ENCODE peak calls at places on chromosomes 7 and 10, in eight cellular contexts. I is endothelial cell of umbilical vein, L is IMR-90, U is neuronal stem cell, P is HepG2, J is mesendoderm, N is hepatocyte, T is SK-N-SH. G is an unnamed sample.

GRCh38 chr7:116582806-116583444 is 58.1 kb downstream of the CAV1 start:
- DNase-seq in I (peak; percentile 32), T (no peak), N (no peak), L (peak; percentile 80), P (no peak), U (no peak), J (peak; percentile 94), G (peak; percentile 96)

GRCh38 chr10:77835669-77836086 is 90.9 kb downstream of the DLG5 start:
- DNase-seq in J (no peak), T (no peak), U (no peak), I (no peak), L (no peak), N (no peak), P (no peak), G (no peak)

GRCh38 chr10:53453196-53453595 is 680.6 kb upstream of the MBL2 start:
- DNase-seq in U (no peak), J (peak; percentile 84), N (no peak), I (no peak), L (no peak), T (peak; percentile 10), P (peak; percentile 5), G (no peak)

GRCh38 chr7:41792099-41792498 is 89.2 kb upstream of the INHBA start:
- DNase-seq in U (no peak), J (no peak), T (no peak), P (no peak), N (no peak), I (no peak), L (peak; percentile 41), G (peak; percentile 78)

GRCh38 chr7:36210542-36210941 is 57.5 kb downstream of the EEPD1 start:
- DNase-seq in P (no peak), T (no peak), N (no peak), U (no peak), I (no peak), J (no peak), L (peak; percentile 54), G (no peak)

GRCh38 chr10:51986531-51986930 is 287.1 kb upstream of the CSTF2T start:
- DNase-seq in N (no peak), L (no peak), U (no peak), J (no peak), P (no peak), I (no peak), T (no peak), G (no peak)

GRCh38 chr7:41232086-41232485 is 470.8 kb downstream of the INHBA start:
- DNase-seq in L (peak; percentile 33), J (no peak), N (no peak), U (no peak), T (no peak), I (no peak), P (no peak), G (peak; percentile 74)

GRCh38 chr7:125459038-125459437 is 529.4 kb upstream of the POT1 start:
- DNase-seq in P (no peak), L (no peak), J (no peak), N (no peak), I (no peak), U (no peak), T (no peak), G (no peak)

GRCh38 chr7:133797818-133798485 is 329.2 kb upstream of the LRGUK start:
- DNase-seq in P (no peak), I (no peak), U (no peak), T (no peak), L (peak; percentile 82), J (no peak), N (no peak), G (peak; percentile 53)

GRCh38 chr10:119303886-119304285 is 96.5 kb downstream of the GRK5 start:
- DNase-seq in P (no peak), T (no peak), N (peak; percentile 64), I (no peak), L (no peak), U (no peak), J (no peak), G (peak; percentile 14)

GRCh38 chr7:148379693-148380092 is 210.9 kb upstream of the C7orf33 start:
- DNase-seq in U (no peak), I (no peak), N (no peak), J (no peak), L (no peak), T (no peak), P (no peak), G (no peak)

GRCh38 chr7:36862685-36863375 is 138.5 kb upstream of the AOAH start:
- DNase-seq in P (no peak), N (no peak), U (no peak), J (no peak), T (no peak), L (no peak), I (no peak), G (no peak)

GRCh38 chr10:3465406-3465891 is 292.9 kb upstream of the PITRM1 start:
- DNase-seq in L (peak; percentile 15), I (peak; percentile 63), J (no peak), N (peak; percentile 59), P (no peak), U (no peak), T (no peak), G (no peak)

GRCh38 chr7:159040146-159040545 is 104.5 kb downstream of the VIPR2 start:
- DNase-seq in P (no peak), N (no peak), L (no peak), U (no peak), I (no peak), T (no peak), J (no peak), G (no peak)

GRCh38 chr10:7085913-7086589 is 324.8 kb downstream of the SFMBT2 start:
- DNase-seq in L (peak; percentile 72), J (peak; percentile 84), P (no peak), T (no peak), U (no peak), I (no peak), N (peak; percentile 40), G (peak; percentile 23)

GRCh38 chr10:68105820-68106219 is 3.5 kb upstream of the MYPN start:
- DNase-seq in P (no peak), T (no peak), L (peak; percentile 78), J (no peak), I (no peak), U (no peak), N (no peak), G (peak; percentile 88)

GRCh38 chr10:120946497-120946896 is 95.3 kb downstream of the WDR11 start:
- DNase-seq in P (no peak), N (no peak), U (no peak), I (no peak), T (no peak), J (no peak), L (no peak), G (no peak)

GRCh38 chr10:110392121-110392859 is 87.6 kb upstream of the SMNDC1 start:
- DNase-seq in U (no peak), I (peak; percentile 90), N (no peak), L (no peak), J (no peak), T (no peak), P (no peak), G (no peak)
- H3K4me1 ChIP-seq in U (no peaks in the 10 kb centered on the region), I (peaks cover 49% of the 10 kb centered on the region), N (peaks cover 20% of the 10 kb centered on the region), L (peaks cover 17% of the 10 kb centered on the region), J (peaks cover 22% of the 10 kb centered on the region), T (peaks cover 6% of the 10 kb centered on the region), P (peaks cover 16% of the 10 kb centered on the region), G (peaks cover 24% of the 10 kb centered on the region)

GRCh38 chr7:15441915-15442314 is 119.9 kb downstream of the AGMO start:
- DNase-seq in I (no peak), U (no peak), J (no peak), N (no peak), T (no peak), L (no peak), P (no peak), G (no peak)

GRCh38 chr7:15440482-15440881 is 121.3 kb downstream of the AGMO start:
- DNase-seq in P (no peak), U (no peak), T (no peak), L (no peak), J (no peak), I (no peak), N (no peak), G (no peak)

DNA sequence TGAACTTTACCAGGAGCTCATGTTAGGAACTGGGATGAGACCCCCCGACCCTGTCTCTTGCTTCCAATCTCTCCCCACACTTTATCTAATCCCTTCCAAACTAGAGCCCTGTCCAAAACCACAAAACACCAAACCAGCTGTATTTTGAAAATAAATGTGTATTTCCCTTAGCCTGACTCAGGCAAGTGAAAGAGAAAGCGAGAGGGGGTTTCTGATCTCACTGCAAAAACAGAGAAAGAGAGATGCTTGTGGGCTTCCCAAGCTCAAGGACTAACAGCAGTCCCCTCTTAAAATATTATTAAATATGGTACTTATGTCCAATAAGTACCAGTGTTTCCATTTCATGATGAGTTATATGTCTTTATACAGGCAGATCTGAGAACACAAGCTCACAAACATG is 122.0 kb downstream of the AGMO start:
- DNase-seq in T (no peak), L (no peak), U (no peak), P (no peak), J (no peak), N (no peak), I (no peak), G (no peak)
- H3K4me2 ChIP-seq in T (no peak overlapping the region), L (no peak overlapping the region), U (no peak overlapping the region), P (no peak overlapping the region), J (no peak overlapping the region), N (no peak overlapping the region), I (no peak overlapping the region), G (no peak overlapping the region)

GRCh38 chr7:111727905-111728634 is 165.8 kb upstream of the IMMP2L start:
- DNase-seq in J (no peak), N (no peak), I (no peak), L (no peak), U (no peak), T (no peak), P (no peak), G (no peak)

GRCh38 chr7:111732923-111733322 is 170.6 kb upstream of the IMMP2L start:
- DNase-seq in L (no peak), T (no peak), J (no peak), I (no peak), N (no peak), U (no peak), P (no peak), G (no peak)

GRCh38 chr7:111730476-111731300 is 168.4 kb upstream of the IMMP2L start:
- DNase-seq in N (peak; percentile 14), L (peak; percentile 47), T (peak; percentile 71), J (peak; percentile 58), I (peak; percentile 18), U (peak; percentile 33), P (peak; percentile 24), G (peak; percentile 51)

GRCh38 chr7:111729483-111729882 is 167.2 kb upstream of the IMMP2L start:
- DNase-seq in N (no peak), L (no peak), I (no peak), P (no peak), T (peak; percentile 37), U (no peak), J (peak; percentile 10), G (no peak)

DNA sequence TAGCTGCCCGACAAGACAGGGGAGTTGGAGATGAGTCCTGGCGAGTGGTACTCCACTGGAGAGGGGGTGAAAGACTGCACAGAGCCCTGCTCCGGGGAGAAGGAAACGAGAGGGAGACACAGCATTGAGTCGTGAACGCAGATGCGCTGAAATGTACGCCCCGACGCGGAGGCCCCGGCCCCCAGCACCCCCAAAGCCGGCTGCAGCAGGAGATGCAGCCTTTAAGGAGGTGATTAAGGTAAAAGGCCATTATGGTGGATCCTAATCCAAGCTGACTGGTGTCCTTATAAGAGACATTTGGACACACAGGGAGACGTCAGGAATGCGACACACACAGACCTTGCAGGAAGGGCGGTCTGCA is 166.3 kb upstream of the IMMP2L start:
- DNase-seq in L (no peak), N (no peak), P (no peak), J (no peak), T (no peak), U (no peak), I (no peak), G (no peak)
- H3K27ac ChIP-seq in L (no peak overlapping the region), N (no peak overlapping the region), P (no peak overlapping the region), J (no peak overlapping the region), T (no peak overlapping the region), U (no peak overlapping the region), I (no peak overlapping the region), G (no peak overlapping the region)

GRCh38 chr10:71250842-71251241 is 38.5 kb downstream of the UNC5B start:
- DNase-seq in P (no peak), L (peak; percentile 31), N (no peak), I (no peak), U (no peak), T (no peak), J (no peak), G (no peak)
- H3K4me1 ChIP-seq in P (no peaks in the 10 kb centered on the region), L (peaks cover 10% of the 10 kb centered on the region), N (peaks cover 43% of the 10 kb centered on the region), I (peaks cover 19% of the 10 kb centered on the region), U (no peaks in the 10 kb centered on the region), T (peaks cover 100% of the 10 kb centered on the region), J (peaks cover 4% of the 10 kb centered on the region), G (peaks cover 10% of the 10 kb centered on the region)